ENCODE peak calls at places on chromosomes 3 and 15, in four cellular contexts. X is stimulated activated CD4-positive, alpha-beta T cell treated with anti-CD3 and anti-CD28 coated beads, TNF-alpha, amount 100 ng/mL, for 24 hours; K is fibroblast of mammary gland; Q is fibroblast of the aortic adventitia. B is an unnamed sample.

GRCh38 chr3:23961913-23962312 is 16.8 kb downstream of the NR1D2 start:
- DNase-seq in X (no peak), K (no peak), Q (no peak), B (no peak)

GRCh38 chr3:66097647-66098046 is 58.9 kb upstream of the MAGI1 start:
- DNase-seq in X (no peak), K (no peak), Q (no peak), B (no peak)

GRCh38 chr3:68129065-68129464 is 474.7 kb upstream of the SUCLG2 start:
- DNase-seq in X (no peak), K (no peak), Q (no peak), B (no peak)

GRCh38 chr3:73547427-73548036 is 77.2 kb downstream of the PDZRN3 start:
- DNase-seq in X (no peak), K (peak; percentile 99), Q (peak; percentile 97), B (peak; percentile 93)

GRCh38 chr3:48042071-48042760 is 26.0 kb upstream of the MAP4 start:
- DNase-seq in X (no peak), K (peak; percentile 53), Q (no peak), B (peak; percentile 56)

GRCh38 chr15:90716317-90716975 is 700 bp upstream of the BLM start:
- DNase-seq in X (no peak), K (peak; percentile 20), Q (peak; percentile 23), B (peak; percentile 5)

GRCh38 chr3:58188173-58188564 is 22.6 kb downstream of the DNASE1L3 start:
- DNase-seq in X (no peak), K (no peak), Q (no peak), B (no peak)

GRCh38 chr15:86337071-86337470 is 257.4 kb downstream of the AGBL1 start:
- DNase-seq in X (no peak), K (no peak), Q (no peak), B (no peak)

GRCh38 chr3:188683032-188683491 is 488.7 kb upstream of the TPRG1 start:
- DNase-seq in X (peak; percentile 9), K (peak; percentile 98), Q (peak; percentile 93), B (peak; percentile 99)

GRCh38 chr15:66072616-66073361 is 180.8 kb downstream of the MEGF11 start:
- DNase-seq in X (no peak), K (no peak), Q (peak; percentile 4), B (peak; percentile 28)

GRCh38 chr3:147113293-147114045 is 292.9 kb downstream of the ZIC4 start:
- DNase-seq in X (no peak), K (peak; percentile 88), Q (peak; percentile 94), B (peak; percentile 87)

GRCh38 chr15:75200765-75201608 is 695 bp upstream of the C15orf39 start:
- DNase-seq in X (no peak), K (no peak), Q (peak; percentile 28), B (peak; percentile 35)

GRCh38 chr15:73482184-73482583 is 39.2 kb downstream of the REC114 start:
- DNase-seq in X (no peak), K (no peak), Q (no peak), B (no peak)

GRCh38 chr3:11145888-11146287 is 8.4 kb upstream of the HRH1 start:
- DNase-seq in X (no peak), K (peak; percentile 94), Q (peak; percentile 90), B (peak; percentile 87)

GRCh38 chr3:46097691-46098241 is 70.5 kb upstream of the XCR1 start:
- DNase-seq in X (no peak), K (peak; percentile 89), Q (peak; percentile 82), B (peak; percentile 76)

GRCh38 chr3:164332856-164333802 is 745.2 kb downstream of the SI start:
- DNase-seq in X (no peak), K (no peak), Q (peak; percentile 12), B (peak; percentile 13)

GRCh38 chr3:188583476-188584161 is 429.7 kb downstream of the LPP start:
- DNase-seq in X (peak; percentile 9), K (peak; percentile 18), Q (no peak), B (no peak)

GRCh38 chr3:105369501-105370371 is 3.0 kb downstream of the ALCAM start:
- DNase-seq in X (no peak), K (peak; percentile 80), Q (peak; percentile 83), B (peak; percentile 81)

GRCh38 chr3:150760431-150761200 is 2.4 kb downstream of the SIAH2 start:
- DNase-seq in X (peak; percentile 56), K (no peak), Q (no peak), B (no peak)

GRCh38 chr3:87771338-87772059 is 287.3 kb downstream of the CGGBP1 start:
- DNase-seq in X (peak; percentile 8), K (peak; percentile 35), Q (peak; percentile 60), B (peak; percentile 66)

GRCh38 chr15:26773917-26774316 is 1.1 kb upstream of the GABRB3 start:
- DNase-seq in X (no peak), K (no peak), Q (no peak), B (no peak)

GRCh38 chr15:47384316-47384715 is 333.0 kb upstream of the SEMA6D start:
- DNase-seq in X (no peak), K (peak; percentile 92), Q (peak; percentile 89), B (peak; percentile 92)

GRCh38 chr15:57118013-57118799 is 199.8 kb downstream of the TCF12 start:
- DNase-seq in X (no peak), K (peak; percentile 28), Q (peak; percentile 25), B (peak; percentile 52)

GRCh38 chr3:97793415-97794019 is 28.3 kb upstream of the CRYBG3 start:
- DNase-seq in X (no peak), K (peak; percentile 72), Q (peak; percentile 79), B (peak; percentile 78)

GRCh38 chr3:195064300-195064931 is 206.5 kb downstream of the XXYLT1 start:
- DNase-seq in X (no peak), K (no peak), Q (no peak), B (no peak)

GRCh38 chr15:44810237-44810636 is 73.9 kb downstream of the TRIM69 start:
- DNase-seq in X (no peak), K (no peak), Q (no peak), B (no peak)

GRCh38 chr15:96345560-96346389 is 15.3 kb downstream of the NR2F2 start:
- DNase-seq in X (no peak), K (peak; percentile 85), Q (peak; percentile 85), B (peak; percentile 90)

B was measured in cardiac fibroblast.